ENCODE peak calls at places on chromosomes 16 and 17, in four cellular contexts. D is H1, P is K562, Q is HepG2. V is an unnamed sample.
A peak's percentile ranks its signal among the peaks of the same experiment; 100 is the strongest.

GRCh38 chr16:73232555-73233422 is 184.9 kb upstream of the ZFHX3 start:
- DNase-seq in D (no peak), P (no peak), Q (peak; percentile 74), V (peak; percentile 100)

GRCh38 chr17:47270946-47271705 is 17.5 kb downstream of the ITGB3 start:
- DNase-seq in D (no peak), P (no peak), Q (no peak), V (no peak)

GRCh38 chr17:72150632-72151460 is 30.0 kb downstream of the SOX9 start:
- DNase-seq in D (peak; percentile 50), P (no peak), Q (no peak), V (no peak)

GRCh38 chr16:7381671-7382070 is 49.0 kb downstream of the RBFOX1 start:
- DNase-seq in D (no peak), P (no peak), Q (no peak), V (no peak)

GRCh38 chr16:16095646-16096045 is 127.6 kb downstream of the ABCC6 start:
- DNase-seq in D (no peak), P (no peak), Q (no peak), V (peak; percentile 68)

GRCh38 chr16:57618306-57619132 is 9.9 kb upstream of the ADGRG1 start:
- DNase-seq in D (peak; percentile 19), P (no peak), Q (no peak), V (peak; percentile 47)

GRCh38 chr16:75379339-75379738 is 54.0 kb downstream of the CFDP1 start:
- DNase-seq in D (no peak), P (no peak), Q (no peak), V (no peak)

GRCh38 chr17:17648762-17649161 is 32.5 kb upstream of the RAI1 start:
- DNase-seq in D (no peak), P (no peak), Q (no peak), V (no peak)

GRCh38 chr16:88057656-88058055 is 106.4 kb downstream of the BANP start:
- DNase-seq in D (no peak), P (no peak), Q (no peak), V (no peak)

GRCh38 chr17:30113213-30113612 is 3.4 kb upstream of the NSRP1 start:
- DNase-seq in D (no peak), P (no peak), Q (peak; percentile 13), V (no peak)

GRCh38 chr16:2190659-2191445 is 5.6 kb downstream of the CASKIN1 start:
- DNase-seq in D (no peak), P (no peak), Q (peak; percentile 35), V (no peak)

GRCh38 chr17:57035971-57036481 is 49.0 kb upstream of the AKAP1 start:
- DNase-seq in D (no peak), P (no peak), Q (no peak), V (no peak)

GRCh38 chr17:67258836-67259468 is 14.0 kb upstream of the HELZ start:
- DNase-seq in D (no peak), P (no peak), Q (no peak), V (no peak)

GRCh38 chr17:61393904-61394629 is 5.6 kb upstream of the TBX2 start:
- DNase-seq in D (no peak), P (no peak), Q (peak; percentile 97), V (peak; percentile 81)

GRCh38 chr17:47621293-47622178 is 28.2 kb upstream of the KPNB1 start:
- DNase-seq in D (no peak), P (no peak), Q (no peak), V (peak; percentile 91)

GRCh38 chr17:82274134-82275020 is 877 bp upstream of the CSNK1D start:
- DNase-seq in D (no peak), P (no peak), Q (no peak), V (no peak)

GRCh38 chr17:16878547-16879100 is 93.3 kb downstream of the TNFRSF13B start:
- DNase-seq in D (no peak), P (no peak), Q (no peak), V (no peak)

GRCh38 chr16:10086620-10087019 is 95.6 kb downstream of the GRIN2A start:
- DNase-seq in D (no peak), P (no peak), Q (no peak), V (no peak)

GRCh38 chr16:4679854-4680636 is 13.3 kb upstream of the NUDT16L1 start:
- DNase-seq in D (no peak), P (no peak), Q (no peak), V (peak; percentile 67)

GRCh38 chr17:9568957-9569588 is 6.5 kb downstream of the STX8 start:
- DNase-seq in D (no peak), P (no peak), Q (no peak), V (no peak)

GRCh38 chr16:69187387-69187890 is 475 bp downstream of the SNTB2 start:
- DNase-seq in D (peak; percentile 72), P (peak; percentile 49), Q (no peak), V (no peak)

GRCh38 chr16:53967172-53967571 is 263.2 kb downstream of the FTO start:
- DNase-seq in D (no peak), P (no peak), Q (no peak), V (no peak)

GRCh38 chr16:71882505-71883192 is 1.3 kb downstream of the ZNF821 start:
- DNase-seq in D (peak; percentile 83), P (peak; percentile 70), Q (peak; percentile 74), V (peak; percentile 75)
- TF ChIP-seq MAFK in D (no peak), P (no peak), Q (no peak), V (no peak)

GRCh38 chr16:89357460-89357859 is 132.9 kb downstream of the ANKRD11 start:
- DNase-seq in D (no peak), P (no peak), Q (no peak), V (no peak)

GRCh38 chr16:89358030-89359005 is 132.0 kb downstream of the ANKRD11 start:
- DNase-seq in D (no peak), P (no peak), Q (no peak), V (no peak)

GRCh38 chr16:89355686-89356085 is 134.7 kb downstream of the ANKRD11 start:
- DNase-seq in D (no peak), P (no peak), Q (no peak), V (no peak)

GRCh38 chr16:89355036-89355435 is 135.3 kb downstream of the ANKRD11 start:
- DNase-seq in D (no peak), P (no peak), Q (no peak), V (no peak)

GRCh38 chr16:89357055-89357454 is 133.3 kb downstream of the ANKRD11 start:
- DNase-seq in D (no peak), P (peak; percentile 55), Q (peak; percentile 40), V (no peak)
- H3K9ac ChIP-seq in D (no peak overlapping the region), P (peak overlapping the region; percentile 53), Q (no peak overlapping the region), V (no peak overlapping the region)

DNA sequence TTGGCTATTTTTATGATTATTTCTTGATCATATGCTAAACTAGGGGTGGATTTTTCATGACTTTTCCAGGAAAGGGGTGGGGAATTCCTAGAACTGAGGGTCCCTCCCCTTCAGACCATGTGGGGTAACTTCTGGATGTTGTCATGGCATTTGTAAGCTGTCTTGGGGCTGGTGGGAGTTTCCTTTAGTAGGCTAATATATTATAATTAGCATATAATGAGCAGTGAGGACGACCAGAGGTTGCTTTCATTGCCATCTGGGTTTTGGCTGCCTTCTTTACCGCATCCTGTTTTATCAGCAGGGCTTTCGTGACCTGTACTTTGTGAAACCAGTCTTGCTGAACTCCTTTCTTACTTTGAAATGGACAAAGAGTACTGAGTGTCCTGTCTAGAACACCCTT is 40.4 kb upstream of the ABCA5 start:
- DNase-seq in D (no peak), P (no peak), Q (no peak), V (no peak)
- TF ChIP-seq MAFK in D (no peak), P (no peak), Q (no peak), V (no peak)

GRCh38 chr17:1272701-1273100 is 2.5 kb downstream of the BHLHA9 start:
- DNase-seq in D (no peak), P (no peak), Q (no peak), V (no peak)
- H3K9ac ChIP-seq in D (no peak overlapping the region), P (peak overlapping the region; percentile 35), Q (no peak overlapping the region), V (no peak overlapping the region)